ENCODE peak calls at places on chromosomes 11 and 22, in five cellular contexts. One of them, this sample, is unnamed. For H3K4me1, the result is how much of the 10 kb centered on the place peaks cover.

GRCh38 chr11:63918576-63919171 is 1.7 kb upstream of the RCOR2 start:
- DNase-seq in IMR-90: no peak
- DNase-seq in lower lobe of right lung: no peak
- DNase-seq in A549: no peak
- DNase-seq in keratinocyte: no peak
- DNase-seq in this sample: peak

GRCh38 chr11:123351375-123351774 is 78.7 kb upstream of the GRAMD1B start:
- DNase-seq in IMR-90: no peak
- DNase-seq in lower lobe of right lung: no peak
- DNase-seq in A549: no peak
- DNase-seq in keratinocyte: no peak
- DNase-seq in this sample: no peak

GRCh38 chr11:56750190-56750589 is 1.7 kb upstream of the OR9G4 start:
- DNase-seq in IMR-90: no peak
- DNase-seq in lower lobe of right lung: no peak
- DNase-seq in A549: peak
- DNase-seq in keratinocyte: no peak
- DNase-seq in this sample: no peak

GRCh38 chr22:49788492-49788891 is 39.2 kb downstream of the BRD1 start:
- DNase-seq in IMR-90: no peak
- DNase-seq in lower lobe of right lung: peak
- DNase-seq in A549: no peak
- DNase-seq in keratinocyte: no peak
- DNase-seq in this sample: no peak

GRCh38 chr22:19911540-19912235 is 29.9 kb upstream of the COMT start:
- DNase-seq in IMR-90: no peak
- DNase-seq in lower lobe of right lung: no peak
- DNase-seq in A549: no peak
- DNase-seq in keratinocyte: no peak
- DNase-seq in this sample: no peak

GRCh38 chr11:26231252-26231661 is 100.7 kb upstream of the ANO3 start:
- DNase-seq in IMR-90: peak
- DNase-seq in lower lobe of right lung: no peak
- DNase-seq in A549: peak
- DNase-seq in keratinocyte: peak
- DNase-seq in this sample: no peak

GRCh38 chr22:43827926-43828710 is 16.0 kb upstream of the EFCAB6 start:
- DNase-seq in IMR-90: no peak
- DNase-seq in lower lobe of right lung: no peak
- DNase-seq in A549: peak
- DNase-seq in keratinocyte: no peak
- DNase-seq in this sample: no peak

GRCh38 chr22:43562843-43563242 is 151.0 kb downstream of the MPPED1 start:
- DNase-seq in IMR-90: no peak
- DNase-seq in lower lobe of right lung: no peak
- DNase-seq in A549: no peak
- DNase-seq in keratinocyte: no peak
- DNase-seq in this sample: no peak

GRCh38 chr11:80436547-80436946 is 995.7 kb upstream of the TENM4 start:
- DNase-seq in IMR-90: no peak
- DNase-seq in lower lobe of right lung: no peak
- DNase-seq in A549: no peak
- DNase-seq in keratinocyte: no peak
- DNase-seq in this sample: no peak

GRCh38 chr11:69700278-69701140 is 3.3 kb downstream of the FGF19 start:
- DNase-seq in IMR-90: peak
- DNase-seq in lower lobe of right lung: peak
- DNase-seq in A549: peak
- DNase-seq in keratinocyte: no peak
- DNase-seq in this sample: peak

GRCh38 chr22:27790396-27791216 is 10.9 kb downstream of the MN1 start:
- DNase-seq in IMR-90: no peak
- DNase-seq in lower lobe of right lung: no peak
- DNase-seq in A549: no peak
- DNase-seq in keratinocyte: no peak
- DNase-seq in this sample: peak

GRCh38 chr11:62472063-62472884 is 53.4 kb downstream of the SCGB1A1 start:
- DNase-seq in IMR-90: peak
- DNase-seq in lower lobe of right lung: no peak
- DNase-seq in A549: peak
- DNase-seq in keratinocyte: no peak
- DNase-seq in this sample: peak

GRCh38 chr11:9878936-9879335 is 215.1 kb downstream of the SWAP70 start:
- DNase-seq in IMR-90: no peak
- DNase-seq in lower lobe of right lung: no peak
- DNase-seq in A549: no peak
- DNase-seq in keratinocyte: no peak
- DNase-seq in this sample: no peak

GRCh38 chr22:31122532-31123291 is at the start of gene INPP5J:
- DNase-seq in IMR-90: peak
- DNase-seq in lower lobe of right lung: peak
- DNase-seq in A549: peak
- DNase-seq in keratinocyte: no peak
- DNase-seq in this sample: peak

GRCh38 chr11:14773755-14774154 is 118.3 kb downstream of the CYP2R1 start:
- DNase-seq in IMR-90: peak
- DNase-seq in lower lobe of right lung: no peak
- DNase-seq in A549: peak
- DNase-seq in keratinocyte: no peak
- DNase-seq in this sample: peak

GRCh38 chr22:46071451-46072029 is 78.8 kb upstream of the PPARA start:
- DNase-seq in IMR-90: peak
- DNase-seq in lower lobe of right lung: peak
- DNase-seq in A549: peak
- DNase-seq in keratinocyte: no peak
- DNase-seq in this sample: peak

GRCh38 chr11:122108192-122108799 is 7.7 kb downstream of the BLID start:
- DNase-seq in IMR-90: peak
- DNase-seq in lower lobe of right lung: no peak
- DNase-seq in A549: peak
- DNase-seq in keratinocyte: no peak
- DNase-seq in this sample: peak

GRCh38 chr11:80586464-80586863 is 1145.6 kb upstream of the TENM4 start:
- DNase-seq in IMR-90: peak
- DNase-seq in lower lobe of right lung: no peak
- DNase-seq in A549: no peak
- DNase-seq in keratinocyte: no peak
- DNase-seq in this sample: no peak

GRCh38 chr11:1771700-1772099 is 8.0 kb upstream of the CTSD start:
- DNase-seq in IMR-90: peak
- DNase-seq in lower lobe of right lung: peak
- DNase-seq in A549: peak
- DNase-seq in keratinocyte: no peak
- DNase-seq in this sample: no peak

GRCh38 chr11:129974237-129974636 is 28.4 kb downstream of the PRDM10 start:
- DNase-seq in IMR-90: peak
- DNase-seq in lower lobe of right lung: no peak
- DNase-seq in A549: no peak
- DNase-seq in keratinocyte: no peak
- DNase-seq in this sample: no peak

GRCh38 chr11:129973068-129973467 is 29.6 kb downstream of the PRDM10 start:
- DNase-seq in IMR-90: no peak
- DNase-seq in lower lobe of right lung: no peak
- DNase-seq in A549: no peak
- DNase-seq in keratinocyte: no peak
- DNase-seq in this sample: no peak

GRCh38 chr11:129974672-129975071 is 28.0 kb downstream of the PRDM10 start:
- DNase-seq in IMR-90: no peak
- DNase-seq in lower lobe of right lung: no peak
- DNase-seq in A549: no peak
- DNase-seq in keratinocyte: no peak
- DNase-seq in this sample: no peak

GRCh38 chr11:129973809-129974208 is 28.8 kb downstream of the PRDM10 start:
- DNase-seq in IMR-90: no peak
- DNase-seq in lower lobe of right lung: peak
- DNase-seq in A549: no peak
- DNase-seq in keratinocyte: no peak
- DNase-seq in this sample: no peak

GRCh38 chr11:129972596-129972995 is 30.0 kb downstream of the PRDM10 start:
- DNase-seq in IMR-90: no peak
- DNase-seq in lower lobe of right lung: no peak
- DNase-seq in A549: no peak
- DNase-seq in keratinocyte: no peak
- DNase-seq in this sample: no peak
- H3K4me1 ChIP-seq in IMR-90: under half
- H3K4me1 ChIP-seq in lower lobe of right lung: under half
- H3K4me1 ChIP-seq in A549: under half
- H3K4me1 ChIP-seq in keratinocyte: under half
- H3K4me1 ChIP-seq in this sample: under half

GRCh38 chr22:23256986-23257888 is 76.9 kb downstream of the BCR start:
- DNase-seq in IMR-90: no peak
- DNase-seq in lower lobe of right lung: no peak
- DNase-seq in A549: no peak
- DNase-seq in keratinocyte: no peak
- DNase-seq in this sample: no peak
- H3K27ac ChIP-seq in IMR-90: no peak
- H3K27ac ChIP-seq in lower lobe of right lung: peak
- H3K27ac ChIP-seq in A549: no peak
- H3K27ac ChIP-seq in keratinocyte: no peak
- H3K27ac ChIP-seq in this sample: no peak

DNA sequence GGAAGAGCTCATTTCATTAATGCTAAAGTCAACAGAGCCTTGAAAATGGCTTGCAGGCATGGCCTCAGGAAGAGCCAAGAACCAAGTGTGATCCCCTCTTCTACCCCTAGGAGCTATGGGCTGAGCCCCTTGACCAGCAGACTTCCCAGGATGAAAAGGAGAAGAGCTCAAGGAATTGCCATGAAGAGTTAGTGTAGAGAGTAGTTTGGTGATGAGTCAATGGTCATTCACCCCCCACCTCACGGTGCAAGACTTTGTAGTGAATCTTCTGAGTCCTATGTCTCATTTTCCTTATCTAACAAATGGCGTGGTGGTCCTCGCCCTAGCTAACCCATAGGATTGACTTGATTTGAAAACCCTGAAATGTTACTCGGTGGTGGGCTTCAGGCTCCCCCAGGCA is 422.4 kb upstream of the CADM1 start:
- DNase-seq in IMR-90: peak
- DNase-seq in lower lobe of right lung: no peak
- DNase-seq in A549: no peak
- DNase-seq in keratinocyte: no peak
- DNase-seq in this sample: no peak
- H3K4me1 ChIP-seq in IMR-90: under half
- H3K4me1 ChIP-seq in lower lobe of right lung: under half
- H3K4me1 ChIP-seq in A549: under half
- H3K4me1 ChIP-seq in keratinocyte: under half
- H3K4me1 ChIP-seq in this sample: under half

DNA sequence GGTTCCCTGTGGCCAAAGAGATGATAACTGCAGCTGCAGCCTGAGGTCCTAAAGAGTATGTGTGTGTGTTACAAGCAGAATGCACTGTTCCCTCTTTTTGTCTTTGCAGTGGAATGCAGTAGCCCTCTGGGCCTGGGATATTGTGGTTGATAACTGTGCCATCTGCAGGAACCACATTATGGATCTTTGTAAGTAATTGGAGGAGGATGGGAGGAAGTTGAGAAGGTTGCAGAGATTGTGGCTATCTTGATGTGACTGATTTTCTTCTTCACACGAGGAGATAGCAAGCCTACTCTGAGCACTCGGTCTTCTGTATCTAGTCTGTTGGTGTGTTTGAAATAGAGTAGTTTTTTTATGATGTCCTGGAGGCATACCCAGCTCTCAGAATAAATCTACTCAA is 2.3 kb downstream of the RBX1 start:
- DNase-seq in IMR-90: no peak
- DNase-seq in lower lobe of right lung: no peak
- DNase-seq in A549: no peak
- DNase-seq in keratinocyte: no peak
- DNase-seq in this sample: no peak
- H3K27ac ChIP-seq in IMR-90: no peak
- H3K27ac ChIP-seq in lower lobe of right lung: no peak
- H3K27ac ChIP-seq in A549: no peak
- H3K27ac ChIP-seq in keratinocyte: no peak
- H3K27ac ChIP-seq in this sample: no peak

DNA sequence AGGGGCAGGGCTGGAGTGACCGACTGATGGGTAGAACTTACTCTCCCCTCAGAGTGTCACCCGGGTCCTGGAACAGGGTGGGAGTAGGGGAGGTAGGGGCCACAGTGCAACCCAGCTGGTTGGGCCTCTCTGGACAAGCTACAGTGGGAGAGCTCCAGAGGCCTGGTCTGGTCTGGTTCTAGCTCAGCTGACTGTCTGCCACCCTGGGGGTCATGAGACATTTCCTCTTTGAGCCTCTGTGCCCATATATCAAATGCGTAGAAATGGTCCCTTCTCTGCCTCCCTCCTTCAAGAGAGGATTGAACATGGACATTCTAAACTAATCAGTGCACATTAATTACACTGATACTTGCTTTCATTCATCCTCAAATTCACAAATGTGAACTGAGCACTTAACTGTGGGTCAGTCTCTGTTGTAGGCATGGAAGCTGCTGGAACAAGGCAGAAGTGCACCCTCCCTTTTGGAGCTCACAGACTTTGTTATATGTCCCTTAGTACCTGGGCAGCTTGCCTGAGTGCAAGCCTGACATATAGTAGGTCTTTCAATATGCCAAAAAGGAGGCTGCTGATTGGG is 25.6 kb downstream of the ARHGEF17 start:
- DNase-seq in IMR-90: no peak
- DNase-seq in lower lobe of right lung: no peak
- DNase-seq in A549: no peak
- DNase-seq in keratinocyte: no peak
- DNase-seq in this sample: no peak
- H3K4me1 ChIP-seq in IMR-90: under half
- H3K4me1 ChIP-seq in lower lobe of right lung: half or more
- H3K4me1 ChIP-seq in A549: under half
- H3K4me1 ChIP-seq in keratinocyte: under half
- H3K4me1 ChIP-seq in this sample: under half